ENCODE peak calls at places on chromosomes 3 and 15, in five cellular contexts. One of them, this sample, is unnamed.

GRCh38 chr3:67739851-67740250 is 85.4 kb upstream of the SUCLG2 start:
- DNase-seq in lung microvascular endothelial cell: no peak
- DNase-seq in T47D: no peak
- DNase-seq in M059J: no peak
- DNase-seq in neural progenitor cell: no peak
- DNase-seq in this sample: no peak

GRCh38 chr3:140455476-140455875 is 222.4 kb upstream of the TRIM42 start:
- DNase-seq in M059J: no peak
- DNase-seq in lung microvascular endothelial cell: no peak
- DNase-seq in neural progenitor cell: no peak
- DNase-seq in T47D: no peak
- DNase-seq in this sample: no peak

GRCh38 chr15:35293353-35294130 is 208.4 kb upstream of the NANOGP8 start:
- DNase-seq in lung microvascular endothelial cell: peak
- DNase-seq in T47D: no peak
- DNase-seq in M059J: peak
- DNase-seq in neural progenitor cell: no peak
- DNase-seq in this sample: peak

GRCh38 chr3:190356246-190356645 is 31.7 kb upstream of the CLDN16 start:
- DNase-seq in M059J: no peak
- DNase-seq in lung microvascular endothelial cell: no peak
- DNase-seq in T47D: no peak
- DNase-seq in neural progenitor cell: no peak
- DNase-seq in this sample: no peak

GRCh38 chr15:39657181-39657580 is 76.3 kb downstream of the THBS1 start:
- DNase-seq in lung microvascular endothelial cell: no peak
- DNase-seq in T47D: no peak
- DNase-seq in M059J: no peak
- DNase-seq in neural progenitor cell: no peak
- DNase-seq in this sample: no peak

GRCh38 chr3:123158330-123158729 is 43.4 kb upstream of the SEC22A start:
- DNase-seq in M059J: peak
- DNase-seq in T47D: no peak
- DNase-seq in neural progenitor cell: no peak
- DNase-seq in lung microvascular endothelial cell: peak
- DNase-seq in this sample: peak

GRCh38 chr15:91308855-91309254 is 208.8 kb downstream of the SV2B start:
- DNase-seq in neural progenitor cell: no peak
- DNase-seq in T47D: no peak
- DNase-seq in M059J: no peak
- DNase-seq in lung microvascular endothelial cell: no peak
- DNase-seq in this sample: no peak

GRCh38 chr3:155646554-155647189 is 98.2 kb downstream of the PLCH1 start:
- DNase-seq in T47D: no peak
- DNase-seq in neural progenitor cell: no peak
- DNase-seq in lung microvascular endothelial cell: no peak
- DNase-seq in M059J: no peak
- DNase-seq in this sample: no peak

GRCh38 chr3:176951144-176951543 is 246.1 kb downstream of the TBL1XR1 start:
- DNase-seq in M059J: peak
- DNase-seq in T47D: no peak
- DNase-seq in neural progenitor cell: no peak
- DNase-seq in lung microvascular endothelial cell: no peak
- DNase-seq in this sample: peak

GRCh38 chr3:30720586-30721313 is 114.3 kb downstream of the TGFBR2 start:
- DNase-seq in neural progenitor cell: no peak
- DNase-seq in T47D: no peak
- DNase-seq in M059J: peak
- DNase-seq in lung microvascular endothelial cell: peak
- DNase-seq in this sample: peak

GRCh38 chr15:31433101-31433500 is 106.5 kb downstream of the KLF13 start:
- DNase-seq in lung microvascular endothelial cell: no peak
- DNase-seq in M059J: no peak
- DNase-seq in neural progenitor cell: no peak
- DNase-seq in T47D: no peak
- DNase-seq in this sample: no peak

GRCh38 chr3:52792961-52793695 is 1.5 kb upstream of the ITIH3 start:
- DNase-seq in neural progenitor cell: no peak
- DNase-seq in T47D: no peak
- DNase-seq in M059J: peak
- DNase-seq in lung microvascular endothelial cell: no peak
- DNase-seq in this sample: peak

GRCh38 chr15:35481992-35482391 is 64.0 kb downstream of the DPH6 start:
- DNase-seq in neural progenitor cell: no peak
- DNase-seq in lung microvascular endothelial cell: peak
- DNase-seq in T47D: no peak
- DNase-seq in M059J: peak
- DNase-seq in this sample: peak

GRCh38 chr3:179801263-179801662 is 148.4 kb downstream of the USP13 start:
- DNase-seq in M059J: peak
- DNase-seq in T47D: no peak
- DNase-seq in neural progenitor cell: no peak
- DNase-seq in lung microvascular endothelial cell: no peak
- DNase-seq in this sample: no peak

GRCh38 chr15:91948001-91948608 is 94.6 kb downstream of the SLCO3A1 start:
- DNase-seq in M059J: peak
- DNase-seq in lung microvascular endothelial cell: peak
- DNase-seq in neural progenitor cell: peak
- DNase-seq in T47D: no peak
- DNase-seq in this sample: peak

GRCh38 chr3:35473956-35474355 is 165.4 kb upstream of the ARPP21 start:
- DNase-seq in T47D: no peak
- DNase-seq in M059J: no peak
- DNase-seq in neural progenitor cell: no peak
- DNase-seq in lung microvascular endothelial cell: no peak
- DNase-seq in this sample: no peak

GRCh38 chr3:114519415-114519814 is 225.6 kb downstream of the TIGIT start:
- DNase-seq in neural progenitor cell: peak
- DNase-seq in lung microvascular endothelial cell: peak
- DNase-seq in M059J: peak
- DNase-seq in T47D: no peak
- DNase-seq in this sample: peak

GRCh38 chr3:136194409-136195257 is 1.5 kb downstream of the MSL2 start:
- DNase-seq in M059J: peak
- DNase-seq in T47D: peak
- DNase-seq in lung microvascular endothelial cell: peak
- DNase-seq in neural progenitor cell: peak
- DNase-seq in this sample: peak

GRCh38 chr15:41994772-41995475 is 22.6 kb upstream of the EHD4 start:
- DNase-seq in lung microvascular endothelial cell: no peak
- DNase-seq in neural progenitor cell: no peak
- DNase-seq in M059J: no peak
- DNase-seq in T47D: no peak
- DNase-seq in this sample: no peak

GRCh38 chr3:187639912-187640822 is 30.0 kb downstream of the SST start:
- DNase-seq in M059J: peak
- DNase-seq in neural progenitor cell: no peak
- DNase-seq in T47D: no peak
- DNase-seq in lung microvascular endothelial cell: no peak
- DNase-seq in this sample: no peak

GRCh38 chr3:8505621-8506020 is 4.0 kb downstream of the LMCD1 start:
- DNase-seq in lung microvascular endothelial cell: peak
- DNase-seq in neural progenitor cell: no peak
- DNase-seq in M059J: peak
- DNase-seq in T47D: no peak
- DNase-seq in this sample: peak

GRCh38 chr3:197458179-197458707 is 97.5 kb downstream of the BDH1 start:
- DNase-seq in lung microvascular endothelial cell: peak
- DNase-seq in neural progenitor cell: no peak
- DNase-seq in T47D: peak
- DNase-seq in M059J: no peak
- DNase-seq in this sample: peak

GRCh38 chr3:48561045-48561736 is 2.4 kb downstream of the UCN2 start:
- DNase-seq in T47D: no peak
- DNase-seq in neural progenitor cell: peak
- DNase-seq in lung microvascular endothelial cell: peak
- DNase-seq in M059J: peak
- DNase-seq in this sample: peak

GRCh38 chr3:63508305-63508704 is 144.2 kb upstream of the SNTN start:
- DNase-seq in lung microvascular endothelial cell: no peak
- DNase-seq in M059J: peak
- DNase-seq in T47D: no peak
- DNase-seq in neural progenitor cell: no peak
- DNase-seq in this sample: peak

GRCh38 chr15:25065286-25065685 is 110.5 kb downstream of the SNRPN start:
- DNase-seq in T47D: no peak
- DNase-seq in M059J: no peak
- DNase-seq in neural progenitor cell: no peak
- DNase-seq in lung microvascular endothelial cell: no peak
- DNase-seq in this sample: no peak

GRCh38 chr3:29141197-29141911 is 139.5 kb upstream of the RBMS3 start:
- DNase-seq in lung microvascular endothelial cell: no peak
- DNase-seq in T47D: no peak
- DNase-seq in neural progenitor cell: no peak
- DNase-seq in M059J: no peak
- DNase-seq in this sample: no peak